ENCODE peak calls at places on chromosomes 5 and 9, in seven cellular contexts. V, A, Z, B, X, J and G are unnamed samples.
A peak's percentile ranks its signal among the peaks of the same experiment; 100 is the strongest.

GRCh38 chr9:6715755-6716643 is 41.8 kb upstream of the KDM4C start:
- DNase-seq in J (no peak), X (peak; percentile 22), V (no peak), B (peak; percentile 80), A (peak; percentile 69), Z (peak; percentile 50), G (peak; percentile 69)

GRCh38 chr9:35660966-35661413 is 2.9 kb downstream of the CCDC107 start:
- DNase-seq in B (peak; percentile 65), A (no peak), V (peak; percentile 30), Z (no peak), J (no peak), X (no peak), G (no peak)

GRCh38 chr9:88676644-88677043 is 141.7 kb downstream of the NXNL2 start:
- DNase-seq in A (no peak), B (no peak), V (no peak), X (no peak), J (no peak), Z (no peak), G (no peak)

GRCh38 chr9:6209966-6210365 is 5.6 kb upstream of the IL33 start:
- DNase-seq in Z (no peak), X (no peak), A (no peak), V (no peak), J (no peak), B (no peak), G (no peak)

GRCh38 chr5:142322747-142323479 is 1.9 kb downstream of the SPRY4 start:
- DNase-seq in A (no peak), Z (no peak), J (no peak), X (no peak), B (no peak), V (no peak), G (no peak)

GRCh38 chr5:66829826-66830225 is 233.6 kb downstream of the MAST4 start:
- DNase-seq in V (no peak), A (no peak), X (no peak), B (no peak), Z (no peak), J (no peak), G (no peak)

GRCh38 chr9:3434594-3434993 is 91.2 kb downstream of the RFX3 start:
- DNase-seq in A (no peak), J (no peak), X (no peak), Z (no peak), B (no peak), V (peak; percentile 24), G (no peak)

GRCh38 chr9:137679695-137680305 is 61.0 kb downstream of the EHMT1 start:
- DNase-seq in A (no peak), X (no peak), J (no peak), B (no peak), V (no peak), Z (no peak), G (no peak)

GRCh38 chr9:129236441-129237145 is 58.5 kb upstream of the IER5L start:
- DNase-seq in A (no peak), V (no peak), Z (no peak), J (no peak), B (no peak), X (no peak), G (no peak)

GRCh38 chr9:124257070-124257864 is 482 bp upstream of the NEK6 start:
- DNase-seq in V (no peak), A (no peak), Z (no peak), B (no peak), X (no peak), J (no peak), G (no peak)

GRCh38 chr5:178519155-178519554 is 71.0 kb downstream of the COL23A1 start:
- DNase-seq in B (no peak), Z (no peak), J (no peak), X (no peak), V (no peak), A (no peak), G (no peak)

GRCh38 chr5:11468334-11469039 is 435.8 kb downstream of the CTNND2 start:
- DNase-seq in V (no peak), Z (no peak), J (no peak), B (no peak), X (no peak), A (no peak), G (no peak)

GRCh38 chr9:129383415-129384088 is 205.5 kb upstream of the IER5L start:
- DNase-seq in A (peak; percentile 61), J (peak; percentile 71), Z (peak; percentile 74), V (peak; percentile 2), X (peak; percentile 34), B (peak; percentile 84), G (peak; percentile 72)

GRCh38 chr9:89891221-89892052 is 286.6 kb downstream of the GADD45G start:
- DNase-seq in A (no peak), V (no peak), X (no peak), B (peak; percentile 36), Z (no peak), J (no peak), G (no peak)

GRCh38 chr9:128917151-128917849 is 3.5 kb upstream of the PHYHD1 start:
- DNase-seq in V (no peak), B (peak; percentile 88), A (no peak), Z (peak; percentile 63), X (no peak), J (no peak), G (no peak)

GRCh38 chr9:92989561-92989960 is 42.2 kb downstream of the FGD3 start:
- DNase-seq in A (no peak), B (no peak), X (no peak), J (no peak), V (no peak), Z (no peak), G (no peak)

GRCh38 chr9:124120272-124120671 is 108.7 kb downstream of the LHX2 start:
- DNase-seq in X (no peak), V (no peak), B (no peak), A (no peak), J (no peak), Z (no peak), G (no peak)

GRCh38 chr5:124644138-124644537 is 102.3 kb downstream of the ZNF608 start:
- DNase-seq in V (no peak), A (no peak), Z (no peak), B (no peak), J (no peak), X (no peak), G (no peak)